ENCODE peak calls at places on chromosomes 4 and X, in four cellular contexts. O is Peyer's patch, X is endothelial cell, J is WTC11. B is an unnamed sample.
A peak's percentile ranks its signal among the peaks of the same experiment; 100 is the strongest.

GRCh38 chrX:49037883-49038475 is 5.2 kb downstream of the TFE3 start:
- DNase-seq in O (no peak), J (no peak), X (no peak), B (no peak)

GRCh38 chr4:111127842-111128241 is 505.0 kb upstream of the PITX2 start:
- DNase-seq in O (no peak), J (no peak), X (no peak), B (no peak)

GRCh38 chr4:137819964-137820383 is 287.7 kb upstream of the PCDH18 start:
- DNase-seq in J (peak; percentile 20), O (no peak), X (peak; percentile 33), B (peak; percentile 17)

GRCh38 chr4:180751009-180751408 is 1492.2 kb upstream of the TENM3 start:
- DNase-seq in O (no peak), J (no peak), X (no peak), B (no peak)

GRCh38 chr4:17376205-17376604 is 135.7 kb downstream of the QDPR start:
- DNase-seq in O (no peak), J (no peak), X (no peak), B (no peak)

GRCh38 chr4:3530051-3530450 is 2.2 kb downstream of the LRPAP1 start:
- DNase-seq in X (no peak), J (no peak), O (no peak), B (no peak)

GRCh38 chr4:25441519-25442117 is 64.6 kb downstream of the ANAPC4 start:
- DNase-seq in J (peak; percentile 74), X (peak; percentile 75), O (peak; percentile 75), B (peak; percentile 18)

GRCh38 chr4:178462710-178463109 is 1020.5 kb upstream of the AGA start:
- DNase-seq in O (no peak), X (no peak), J (no peak), B (no peak)

GRCh38 chr4:163148466-163149336 is 18.0 kb downstream of the NAF1 start:
- DNase-seq in X (no peak), O (no peak), J (no peak), B (no peak)

GRCh38 chr4:16492872-16493271 is 266.6 kb upstream of the TAPT1 start:
- DNase-seq in X (no peak), J (no peak), O (no peak), B (no peak)

GRCh38 chrX:107775000-107775733 is 420 bp downstream of the TSC22D3 start:
- DNase-seq in O (peak; percentile 53), J (no peak), X (peak; percentile 12), B (no peak)

GRCh38 chr4:1248262-1249147 is at the start of gene CTBP1:
- DNase-seq in J (peak; percentile 68), X (peak; percentile 87), O (peak; percentile 89), B (peak; percentile 82)

GRCh38 chr4:6657242-6658203 is 17.0 kb downstream of the MRFAP1 start:
- DNase-seq in O (no peak), J (no peak), X (no peak), B (no peak)

GRCh38 chr4:172202480-172203076 is 389.4 kb downstream of the GALNTL6 start:
- DNase-seq in J (no peak), O (no peak), X (no peak), B (no peak)

GRCh38 chr4:183402771-183403170 is 41.7 kb upstream of the CDKN2AIP start:
- DNase-seq in J (no peak), X (no peak), O (no peak), B (no peak)

GRCh38 chrX:2767631-2768455 is 16.0 kb downstream of the XG start:
- DNase-seq in J (peak; percentile 20), X (no peak), O (peak; percentile 49), B (no peak)

GRCh38 chrX:115679460-115679859 is 118.5 kb downstream of the PLS3 start:
- DNase-seq in J (no peak), O (no peak), X (no peak), B (no peak)

GRCh38 chrX:48493890-48494364 is 14.9 kb upstream of the PORCN start:
- DNase-seq in J (peak; percentile 57), O (no peak), X (peak; percentile 47), B (no peak)

GRCh38 chr4:139684351-139684750 is 18.7 kb downstream of the MGST2 start:
- DNase-seq in J (no peak), O (no peak), X (no peak), B (no peak)

GRCh38 chrX:53071604-53072417 is 10.4 kb upstream of the TSPYL2 start:
- DNase-seq in J (peak; percentile 55), O (peak; percentile 92), X (peak; percentile 46), B (peak; percentile 68)

GRCh38 chr4:111274486-111274885 is 651.6 kb upstream of the PITX2 start:
- DNase-seq in X (no peak), J (no peak), O (no peak), B (no peak)

GRCh38 chr4:1683371-1683902 is 676 bp downstream of the FAM53A start:
- DNase-seq in O (peak; percentile 58), J (peak; percentile 42), X (peak; percentile 28), B (no peak)

GRCh38 chr4:152780267-152780811 is 585 bp downstream of the ARFIP1 start:
- DNase-seq in J (no peak), O (no peak), X (peak; percentile 36), B (no peak)

GRCh38 chr4:65661469-65661868 is 8.8 kb downstream of the EPHA5 start:
- DNase-seq in X (no peak), J (peak; percentile 24), O (no peak), B (no peak)

GRCh38 chrX:120664081-120664480 is 34.2 kb upstream of the C1GALT1C1 start:
- DNase-seq in O (no peak), J (no peak), X (no peak), B (no peak)

GRCh38 chrX:129239371-129239770 is 283.9 kb downstream of the SMARCA1 start:
- DNase-seq in J (no peak), O (no peak), X (no peak), B (no peak)

GRCh38 chr4:6307891-6308290 is 38.2 kb downstream of the WFS1 start:
- DNase-seq in X (no peak), O (no peak), J (no peak), B (no peak)

GRCh38 chrX:120260369-120260768 is 9.8 kb downstream of the ZBTB33 start:
- DNase-seq in J (no peak), X (no peak), O (no peak), B (no peak)

GRCh38 chr4:176883681-176884418 is 91.1 kb upstream of the VEGFC start:
- DNase-seq in J (no peak), O (no peak), X (no peak), B (no peak)

GRCh38 chr4:72136429-72136828 is 104.6 kb downstream of the NPFFR2 start:
- DNase-seq in O (no peak), X (no peak), J (no peak), B (no peak)

GRCh38 chr4:138983690-138984089 is 31.9 kb upstream of the NOCT start:
- DNase-seq in O (no peak), J (no peak), X (no peak), B (no peak)

GRCh38 chr4:24244663-24245519 is 339.5 kb downstream of the DHX15 start:
- DNase-seq in X (no peak), J (no peak), O (no peak), B (no peak)

GRCh38 chrX:130171446-130172126 is at the start of gene RAB33A:
- DNase-seq in X (peak; percentile 29), J (peak; percentile 33), O (no peak), B (peak; percentile 55)

GRCh38 chr4:57605374-57605773 is 495.2 kb upstream of the IGFBP7 start:
- DNase-seq in X (no peak), J (no peak), O (no peak), B (no peak)

GRCh38 chrX:63746278-63746677 is 38.7 kb downstream of the ARHGEF9 start:
- DNase-seq in O (peak; percentile 49), X (no peak), J (no peak), B (peak; percentile 51)

GRCh38 chr4:24243641-24244040 is 340.7 kb downstream of the DHX15 start:
- DNase-seq in O (no peak), X (no peak), J (no peak), B (no peak)

DNA sequence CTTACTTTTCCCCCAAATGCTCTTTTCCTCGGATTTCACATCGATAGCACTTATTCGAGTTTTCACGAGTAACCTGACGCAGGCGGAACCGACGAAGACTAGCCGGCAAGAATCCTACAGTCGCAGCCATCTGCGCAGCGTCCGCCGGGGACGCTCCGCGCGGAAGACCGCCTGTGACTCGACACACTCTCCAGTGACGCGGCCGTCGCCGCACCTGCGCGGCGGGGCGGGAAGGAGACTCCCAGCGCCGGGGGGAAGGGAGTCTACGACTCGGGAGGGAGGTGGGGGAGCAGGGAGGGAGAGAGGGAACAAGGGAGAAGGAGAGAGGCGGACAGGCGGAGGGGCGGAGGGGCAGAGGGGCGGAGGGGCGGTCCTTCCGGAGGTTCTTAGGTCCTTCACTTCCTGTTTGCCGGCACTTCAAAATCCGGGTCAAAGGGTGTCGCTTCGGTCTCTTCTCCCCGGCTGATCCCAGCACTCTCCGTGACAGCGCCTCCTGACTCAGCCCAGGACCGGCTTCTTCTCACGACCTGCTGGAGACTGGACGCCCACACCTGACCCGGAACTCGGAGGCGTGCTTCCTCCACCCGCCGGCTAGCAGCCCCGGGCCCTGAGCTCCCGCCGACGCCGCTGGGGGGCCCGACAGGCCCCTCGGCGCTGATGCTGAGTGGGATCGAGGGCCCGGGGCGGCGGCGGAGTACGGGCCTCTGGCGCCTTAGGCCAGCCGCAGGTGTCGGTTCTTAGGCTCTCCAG is at the start of gene USP38:
- DNase-seq in J (peak; percentile 82), O (peak; percentile 97), X (peak; percentile 81), B (peak; percentile 94)
- TF ChIP-seq CTCF in J (no peak), O (no peak), X (no peak), B (peak; percentile 15)

GRCh38 chr4:92090887-92091286 is 212.9 kb upstream of the GRID2 start:
- DNase-seq in O (no peak), J (no peak), X (no peak), B (no peak)

DNA sequence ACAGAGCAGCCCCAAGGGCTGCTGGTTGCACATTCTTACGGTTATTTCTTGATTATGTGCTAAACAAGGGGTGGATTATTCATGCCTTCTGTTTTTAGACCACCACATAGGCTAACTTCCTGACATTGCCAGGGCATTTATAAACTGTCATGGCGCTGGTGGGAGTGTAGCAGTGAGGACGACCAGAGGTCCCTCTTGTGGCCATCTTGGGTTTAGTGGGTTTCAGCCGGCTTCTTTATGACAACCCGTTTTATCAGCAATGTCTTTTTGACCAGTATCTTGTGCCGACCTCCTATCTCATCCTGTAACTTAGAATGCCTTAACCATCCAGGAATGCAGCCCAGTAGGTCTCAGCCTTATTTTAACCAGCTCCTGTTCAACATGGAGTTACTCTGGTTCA is 212.4 kb upstream of the GRID2 start:
- DNase-seq in J (peak; percentile 49), X (no peak), O (no peak), B (no peak)
- TF ChIP-seq CTCF in J (peak; percentile 43), X (peak; percentile 40), O (no peak), B (no peak)

DNA sequence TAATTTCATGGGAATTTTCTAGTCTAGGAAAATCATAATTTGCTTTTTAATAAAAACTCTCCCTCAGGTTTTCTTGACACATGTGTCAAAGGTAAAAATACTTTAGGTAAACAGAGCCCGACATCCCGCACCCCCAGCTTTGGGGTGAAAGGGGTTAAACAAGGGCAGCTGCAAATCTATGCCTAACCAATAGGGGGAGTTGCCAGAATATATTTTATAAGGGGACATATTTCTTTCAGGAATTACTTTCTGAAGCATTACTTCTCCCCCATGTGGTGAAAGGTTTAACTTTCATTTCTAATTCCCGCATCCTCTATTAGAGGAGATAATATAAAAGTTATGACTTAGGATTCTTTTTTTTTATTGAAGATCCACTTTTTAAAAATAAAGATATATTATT is 53.9 kb upstream of the HEPH start:
- DNase-seq in J (peak; percentile 9), O (no peak), X (peak; percentile 2), B (peak; percentile 7)
- TF ChIP-seq CTCF in J (peak; percentile 39), O (peak; percentile 71), X (peak; percentile 71), B (peak; percentile 40)

GRCh38 chr4:91502365-91502764 is 801.4 kb upstream of the GRID2 start:
- DNase-seq in O (no peak), X (peak; percentile 8), J (no peak), B (no peak)
- TF ChIP-seq CTCF in O (no peak), X (peak; percentile 48), J (peak; percentile 20), B (no peak)